ENCODE peak calls at places on chromosome 13, in five cellular contexts. A, W, Y, I and J are unnamed samples.

GRCh38 chr13:84080748-84081530 is 198.7 kb upstream of the SLITRK1 start:
- DNase-seq in A (no peak), W (no peak), I (no peak), Y (no peak), J (no peak)

GRCh38 chr13:109740121-109740520 is 46.3 kb downstream of the IRS2 start:
- DNase-seq in I (no peak), A (no peak), W (no peak), Y (no peak), J (no peak)

GRCh38 chr13:34502011-34502410 is 440.1 kb upstream of the NBEA start:
- DNase-seq in I (no peak), W (no peak), Y (no peak), A (no peak), J (no peak)

GRCh38 chr13:64709079-64709478 is 2521.1 kb downstream of the PCDH9 start:
- DNase-seq in A (no peak), W (no peak), I (peak), Y (peak), J (no peak)

GRCh38 chr13:37476874-37477273 is 121.7 kb downstream of the POSTN start:
- DNase-seq in W (peak), A (peak), I (peak), Y (peak), J (peak)

GRCh38 chr13:49124693-49125304 is 95.3 kb upstream of the MLNR start:
- DNase-seq in W (no peak), Y (no peak), A (no peak), I (peak), J (peak)

GRCh38 chr13:74103970-74104555 is 30.1 kb downstream of the KLF12 start:
- DNase-seq in Y (no peak), A (no peak), W (no peak), I (no peak), J (peak)

GRCh38 chr13:98285852-98286594 is 109.0 kb upstream of the RNF113B start:
- DNase-seq in W (no peak), A (no peak), I (no peak), Y (no peak), J (no peak)

GRCh38 chr13:96992633-96993032 is 1.6 kb downstream of the OXGR1 start:
- DNase-seq in A (no peak), W (no peak), I (no peak), Y (no peak), J (no peak)

GRCh38 chr13:40494513-40494912 is 171.9 kb downstream of the FOXO1 start:
- DNase-seq in I (no peak), A (no peak), W (peak), Y (no peak), J (peak)

GRCh38 chr13:82947121-82948077 is 934.9 kb downstream of the SLITRK1 start:
- DNase-seq in A (no peak), Y (peak), W (peak), I (peak), J (no peak)

GRCh38 chr13:26327905-26328304 is 74.0 kb downstream of the CDK8 start:
- DNase-seq in W (no peak), I (no peak), A (no peak), Y (no peak), J (no peak)

GRCh38 chr13:43360911-43361605 is 337.7 kb downstream of the DNAJC15 start:
- DNase-seq in W (no peak), Y (no peak), A (peak), I (no peak), J (no peak)

GRCh38 chr13:110790371-110790770 is 76.9 kb downstream of the ING1 start:
- DNase-seq in A (no peak), I (no peak), Y (no peak), W (no peak), J (no peak)

GRCh38 chr13:110788778-110789177 is 75.3 kb downstream of the ING1 start:
- DNase-seq in W (no peak), A (no peak), Y (no peak), I (no peak), J (no peak)

GRCh38 chr13:110780410-110780809 is 66.9 kb downstream of the ING1 start:
- DNase-seq in Y (peak), I (peak), A (no peak), W (no peak), J (no peak)

GRCh38 chr13:110782185-110782584 is 68.7 kb downstream of the ING1 start:
- DNase-seq in I (no peak), A (no peak), W (no peak), Y (no peak), J (no peak)

GRCh38 chr13:110784748-110785147 is 71.2 kb downstream of the ING1 start:
- DNase-seq in Y (no peak), W (no peak), I (no peak), A (no peak), J (no peak)
- TF ChIP-seq CTCF in Y (no peak), W (no peak), I (no peak), A (no peak), J (no peak)

DNA sequence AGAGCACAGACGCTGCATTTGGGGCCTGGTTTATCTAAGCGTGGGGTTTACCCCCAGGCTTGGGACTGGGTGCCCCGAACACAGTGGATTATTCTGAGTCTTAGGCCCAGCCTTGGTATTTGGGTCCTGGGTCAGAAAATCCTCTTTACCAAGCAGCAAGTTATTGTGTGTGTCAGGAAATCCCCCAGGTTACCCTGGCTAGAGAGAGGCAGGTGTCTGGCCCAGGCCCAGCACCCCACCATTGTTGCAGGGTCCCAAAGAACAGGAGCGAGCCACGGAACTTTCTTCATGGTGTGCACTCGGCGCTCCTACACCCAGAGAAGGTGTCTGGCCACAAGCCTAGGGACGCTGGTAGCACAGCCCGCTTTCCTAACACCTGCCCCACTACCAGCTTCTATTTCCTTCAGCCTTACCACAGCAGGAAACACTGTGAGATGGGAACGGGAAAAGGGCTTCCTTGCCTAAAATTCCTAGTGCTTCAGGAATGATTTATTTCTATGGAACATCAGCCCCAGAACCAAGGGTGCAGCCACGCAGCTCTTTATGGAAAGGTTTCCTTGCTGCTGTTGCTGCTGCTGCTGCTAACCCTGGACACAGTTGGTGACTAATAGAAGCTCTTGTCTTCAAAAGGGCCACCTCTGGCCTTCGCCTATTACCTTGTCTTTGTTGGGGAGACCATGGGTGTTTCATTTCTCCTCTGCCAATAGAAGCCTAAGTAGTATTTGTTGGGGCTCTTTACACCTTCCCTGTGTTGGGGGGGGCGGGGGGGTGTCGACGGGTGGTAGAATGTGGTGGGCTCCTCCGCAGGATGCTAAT is 7.5 kb upstream of the CDX2 start:
- DNase-seq in W (no peak), A (no peak), I (no peak), Y (no peak), J (no peak)
- H3K4me3 ChIP-seq in W (no peak), A (no peak), I (no peak), Y (no peak), J (no peak)

GRCh38 chr13:51260154-51260553 is 38.0 kb downstream of the FAM124A start:
- DNase-seq in I (no peak), A (no peak), Y (no peak), W (no peak), J (no peak)

GRCh38 chr13:51255556-51255955 is 33.4 kb downstream of the FAM124A start:
- DNase-seq in I (no peak), A (no peak), W (no peak), Y (no peak), J (no peak)

GRCh38 chr13:51259359-51259645 is 37.1 kb downstream of the FAM124A start:
- DNase-seq in A (no peak), Y (no peak), W (no peak), I (no peak), J (no peak)

GRCh38 chr13:51258612-51259358 is 36.6 kb downstream of the FAM124A start:
- DNase-seq in I (no peak), A (peak), Y (no peak), W (no peak), J (no peak)

GRCh38 chr13:51257187-51257586 is 35.0 kb downstream of the FAM124A start:
- DNase-seq in A (no peak), W (no peak), I (no peak), Y (no peak), J (no peak)
- TF ChIP-seq CTCF in A (no peak), W (no peak), I (no peak), Y (no peak), J (no peak)

GRCh38 chr13:28530729-28531194 is 35.8 kb upstream of the FLT1 start:
- DNase-seq in Y (peak), W (peak), I (peak), A (no peak), J (peak)
- H3K4me3 ChIP-seq in Y (peak), W (no peak), I (peak), A (peak), J (peak)

DNA sequence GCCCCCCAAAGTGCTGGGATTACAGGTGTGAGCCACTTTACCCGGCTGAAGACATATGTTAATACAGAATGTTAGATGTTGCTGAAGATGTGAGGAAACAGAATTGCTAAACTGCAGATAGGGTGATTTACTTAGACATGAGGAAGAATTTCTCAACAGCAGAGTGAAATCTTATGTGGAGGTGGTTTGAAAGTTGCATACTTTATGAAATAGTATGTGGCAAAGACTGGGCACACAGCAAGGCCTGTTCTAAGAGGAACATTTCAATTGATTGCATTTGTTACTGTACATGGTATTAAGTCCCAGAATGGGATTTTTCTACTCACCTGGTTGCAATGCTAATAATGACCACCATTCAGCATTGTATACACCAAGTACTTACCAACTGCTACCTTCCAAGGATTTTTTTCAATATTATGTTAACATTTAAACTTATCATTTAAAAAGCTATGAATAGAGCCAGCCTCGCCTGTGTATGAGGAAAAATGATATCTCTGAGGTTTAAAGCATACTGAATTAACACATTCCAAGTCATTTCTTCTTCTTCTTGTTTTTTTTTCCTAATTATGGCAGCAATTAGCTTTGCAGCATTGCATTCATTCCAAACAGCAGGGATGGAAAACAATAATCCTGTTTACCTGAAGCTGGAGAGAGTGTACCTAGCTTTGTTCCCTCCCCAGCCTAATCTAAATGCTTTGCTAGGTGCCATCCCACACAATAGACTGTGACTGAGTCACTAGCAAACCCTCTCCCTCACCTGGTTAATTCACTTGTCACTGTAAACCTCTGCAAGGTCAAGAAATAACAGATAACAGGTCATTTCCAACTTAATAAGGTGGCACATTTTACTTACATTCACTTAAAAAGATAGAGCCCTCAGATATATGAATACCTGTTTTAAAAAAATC is 19.4 kb upstream of the KLF5 start:
- DNase-seq in I (no peak), A (no peak), W (no peak), Y (peak), J (no peak)
- TF ChIP-seq CTCF in I (no peak), A (no peak), W (no peak), Y (no peak), J (no peak)

GRCh38 chr13:90769387-90769786 is 578.1 kb upstream of the MIR17HG start:
- DNase-seq in W (no peak), I (no peak), A (no peak), Y (no peak), J (no peak)
- H3K4me3 ChIP-seq in W (no peak), I (no peak), A (no peak), Y (no peak), J (no peak)

GRCh38 chr13:32443111-32443510 is 15.2 kb upstream of the N4BP2L1 start:
- DNase-seq in Y (peak), A (no peak), W (peak), I (peak), J (no peak)
- TF ChIP-seq CTCF in Y (peak), A (peak), W (peak), I (no peak), J (no peak)

DNA sequence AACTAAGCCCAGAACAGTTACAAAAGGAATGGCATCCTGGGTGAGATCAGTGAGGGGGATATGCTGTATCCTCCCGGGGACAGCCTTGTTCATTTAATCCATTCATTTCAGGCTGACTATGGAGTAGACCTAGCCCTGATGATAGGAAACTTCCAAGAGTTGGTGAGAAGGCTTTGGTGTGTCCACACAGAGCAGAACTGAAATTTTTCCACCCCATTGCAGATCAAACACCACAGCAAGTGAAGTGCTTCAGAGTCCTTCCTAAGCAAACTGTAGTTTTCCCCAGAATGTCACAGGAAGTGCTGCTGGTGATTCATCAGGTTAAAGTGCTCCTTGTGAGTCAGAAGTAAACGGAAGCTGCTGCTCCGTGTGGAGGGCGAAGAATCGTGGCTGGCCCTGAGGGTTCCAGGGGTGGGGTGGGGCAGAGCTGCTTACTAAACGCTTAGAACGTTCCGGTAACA is 113.2 kb downstream of the TEX26 start:
- DNase-seq in I (peak), W (peak), A (peak), Y (peak), J (peak)
- H3K4me3 ChIP-seq in I (no peak), W (no peak), A (no peak), Y (no peak), J (no peak)